ENCODE peak calls at places on chromosomes 5 and 9, in five cellular contexts. M, C, Z, W and B are unnamed samples.

GRCh38 chr5:122492675-122493074 is 180.6 kb downstream of the SNCAIP start:
- DNase-seq in M (no peak), C (no peak), Z (no peak), W (no peak), B (peak)

GRCh38 chr5:119343766-119344165 is 12.1 kb upstream of the TNFAIP8 start:
- DNase-seq in M (no peak), C (no peak), Z (no peak), W (no peak), B (peak)

GRCh38 chr9:129624168-129624759 is 1.7 kb upstream of the NTMT1 start:
- DNase-seq in M (peak), C (peak), Z (peak), W (no peak), B (peak)

GRCh38 chr9:29717576-29717975 is 2144.3 kb upstream of the C9orf72 start:
- DNase-seq in M (no peak), C (no peak), Z (no peak), W (no peak), B (peak)

GRCh38 chr5:149153751-149154610 is 12.7 kb downstream of the ABLIM3 start:
- DNase-seq in M (no peak), C (no peak), Z (no peak), W (no peak), B (no peak)

GRCh38 chr5:172110921-172111873 is 76.8 kb downstream of the STK10 start:
- DNase-seq in M (peak), C (peak), Z (peak), W (peak), B (peak)

GRCh38 chr5:57566914-57567313 is 84.3 kb upstream of the ACTBL2 start:
- DNase-seq in M (no peak), C (no peak), Z (no peak), W (peak), B (no peak)

GRCh38 chr5:136000937-136001336 is 27.9 kb upstream of the TGFBI start:
- DNase-seq in M (no peak), C (no peak), Z (no peak), W (no peak), B (no peak)

GRCh38 chr5:95358858-95359257 is 32.3 kb upstream of the FAM81B start:
- DNase-seq in M (no peak), C (no peak), Z (no peak), W (no peak), B (no peak)

GRCh38 chr5:53923969-53924876 is 363.8 kb downstream of the NDUFS4 start:
- DNase-seq in M (no peak), C (no peak), Z (no peak), W (no peak), B (no peak)

GRCh38 chr9:20373263-20373662 is 249.0 kb downstream of the MLLT3 start:
- DNase-seq in M (no peak), C (no peak), Z (no peak), W (no peak), B (peak)

GRCh38 chr5:56159521-56159947 is 73.6 kb downstream of the ANKRD55 start:
- DNase-seq in M (no peak), C (no peak), Z (no peak), W (no peak), B (no peak)

GRCh38 chr5:43121565-43122484 is 1.1 kb downstream of the ZNF131 start:
- DNase-seq in M (no peak), C (peak), Z (peak), W (peak), B (peak)

GRCh38 chr9:137217276-137218211 is 4.5 kb downstream of the RNF208 start:
- DNase-seq in M (no peak), C (no peak), Z (no peak), W (peak), B (no peak)

GRCh38 chr5:103114440-103114839 is 5.5 kb downstream of the GIN1 start:
- DNase-seq in M (no peak), C (no peak), Z (no peak), W (no peak), B (no peak)

GRCh38 chr9:93280661-93281259 is 96.8 kb downstream of the WNK2 start:
- DNase-seq in M (no peak), C (no peak), Z (no peak), W (peak), B (no peak)

GRCh38 chr5:122093415-122093814 is 15.4 kb upstream of the LOX start:
- DNase-seq in M (no peak), C (no peak), Z (no peak), W (no peak), B (no peak)

GRCh38 chr9:1456301-1456999 is 406.3 kb downstream of the DMRT2 start:
- DNase-seq in M (no peak), C (no peak), Z (no peak), W (no peak), B (no peak)

GRCh38 chr5:1805736-1806135 is 4.5 kb downstream of the NDUFS6 start:
- DNase-seq in M (no peak), C (no peak), Z (no peak), W (no peak), B (no peak)

GRCh38 chr9:136088939-136089696 is 6.0 kb downstream of the NACC2 start:
- DNase-seq in M (no peak), C (no peak), Z (no peak), W (no peak), B (no peak)